ENCODE peak calls at places on chromosomes 12 and 14, in four cellular contexts. I is NCI-H146, D is T-helper 2 cell, B is ovary. O is an unnamed sample.

GRCh38 chr12:2335109-2335508 is 282.3 kb downstream of the CACNA1C start:
- DNase-seq in I (no peak), B (no peak), D (no peak), O (no peak)

GRCh38 chr12:98253207-98253606 is 262.2 kb upstream of the TMPO start:
- DNase-seq in D (no peak), I (peak), B (no peak), O (no peak)

GRCh38 chr12:58639323-58639934 is 280.9 kb downstream of the LRIG3 start:
- DNase-seq in B (no peak), I (peak), D (no peak), O (no peak)

GRCh38 chr14:25381498-25381897 is 331.6 kb upstream of the STXBP6 start:
- DNase-seq in I (peak), D (no peak), B (no peak), O (no peak)

GRCh38 chr12:120397827-120398563 is 29.0 kb upstream of the MSI1 start:
- DNase-seq in I (peak), B (no peak), D (no peak), O (no peak)

GRCh38 chr14:92391746-92392145 is 68.8 kb downstream of the SLC24A4 start:
- DNase-seq in I (no peak), D (no peak), B (no peak), O (no peak)

GRCh38 chr12:116508145-116509121 is 50.7 kb upstream of the MAP1LC3B2 start:
- DNase-seq in B (peak), I (no peak), D (no peak), O (no peak)

GRCh38 chr14:64705406-64706118 is 1.3 kb downstream of the PLEKHG3 start:
- DNase-seq in I (peak), B (no peak), D (no peak), O (no peak)

GRCh38 chr14:37343307-37344094 is 145.8 kb downstream of the MIPOL1 start:
- DNase-seq in I (no peak), D (no peak), B (no peak), O (no peak)

GRCh38 chr14:61749867-61750266 is 12.4 kb upstream of the SNAPC1 start:
- DNase-seq in I (peak), D (no peak), B (no peak), O (no peak)

O was measured in NK-92 treated with Interleukin-12 subunit alpha and Interleukin-12 subunit beta, amount 100 ng/mL, for 24 hours.